ENCODE peak calls at places on chromosomes 4 and X, in six cellular contexts. F is breast epithelium, R is IMR-90, Q is transverse colon, B is uterus, S is sigmoid colon. G is an unnamed sample.
A peak's percentile ranks its signal among the peaks of the same experiment; 100 is the strongest.

GRCh38 chr4:76572224-76572623 is 137.2 kb downstream of the SHROOM3 start:
- DNase-seq in F (no peak), B (no peak), Q (no peak), R (no peak), S (no peak), G (no peak)

GRCh38 chr4:107689912-107690587 is 30.0 kb downstream of the PAPSS1 start:
- DNase-seq in S (no peak), R (peak; percentile 94), B (no peak), Q (no peak), F (no peak), G (no peak)

GRCh38 chr4:58451707-58452106 is 1341.5 kb upstream of the IGFBP7 start:
- DNase-seq in Q (no peak), R (no peak), B (no peak), F (no peak), S (no peak), G (no peak)

GRCh38 chr4:46931981-46932380 is 22.9 kb upstream of the COX7B2 start:
- DNase-seq in Q (peak; percentile 10), S (no peak), F (no peak), R (peak; percentile 70), B (no peak), G (no peak)

GRCh38 chr4:65651031-65651430 is 19.3 kb downstream of the EPHA5 start:
- DNase-seq in Q (no peak), S (no peak), B (no peak), F (no peak), R (no peak), G (no peak)

GRCh38 chr4:95362906-95363578 is 185.7 kb downstream of the UNC5C start:
- DNase-seq in S (no peak), F (no peak), Q (no peak), B (peak; percentile 32), R (peak; percentile 0), G (no peak)

GRCh38 chr4:72442715-72443114 is 126.3 kb downstream of the ADAMTS3 start:
- DNase-seq in Q (no peak), S (no peak), F (no peak), B (no peak), R (no peak), G (no peak)

GRCh38 chr4:69881173-69881773 is 21.3 kb upstream of the SULT1E1 start:
- DNase-seq in S (no peak), Q (peak; percentile 17), B (no peak), F (no peak), R (peak; percentile 44), G (peak; percentile 23)

GRCh38 chrX:101398694-101399093 is 7.9 kb downstream of the RPL36A start:
- DNase-seq in R (no peak), B (no peak), S (no peak), F (no peak), Q (no peak), G (no peak)

GRCh38 chrX:119878740-119879139 is 7.1 kb downstream of the NDUFA1 start:
- DNase-seq in F (no peak), B (no peak), Q (no peak), R (no peak), S (no peak), G (no peak)

GRCh38 chrX:119885554-119886428 is 9.9 kb upstream of the AKAP14 start:
- DNase-seq in B (no peak), S (peak; percentile 9), R (peak; percentile 13), Q (no peak), F (no peak), G (no peak)

GRCh38 chrX:119880076-119880475 is 8.4 kb downstream of the NDUFA1 start:
- DNase-seq in S (no peak), F (no peak), R (no peak), B (no peak), Q (no peak), G (no peak)

DNA sequence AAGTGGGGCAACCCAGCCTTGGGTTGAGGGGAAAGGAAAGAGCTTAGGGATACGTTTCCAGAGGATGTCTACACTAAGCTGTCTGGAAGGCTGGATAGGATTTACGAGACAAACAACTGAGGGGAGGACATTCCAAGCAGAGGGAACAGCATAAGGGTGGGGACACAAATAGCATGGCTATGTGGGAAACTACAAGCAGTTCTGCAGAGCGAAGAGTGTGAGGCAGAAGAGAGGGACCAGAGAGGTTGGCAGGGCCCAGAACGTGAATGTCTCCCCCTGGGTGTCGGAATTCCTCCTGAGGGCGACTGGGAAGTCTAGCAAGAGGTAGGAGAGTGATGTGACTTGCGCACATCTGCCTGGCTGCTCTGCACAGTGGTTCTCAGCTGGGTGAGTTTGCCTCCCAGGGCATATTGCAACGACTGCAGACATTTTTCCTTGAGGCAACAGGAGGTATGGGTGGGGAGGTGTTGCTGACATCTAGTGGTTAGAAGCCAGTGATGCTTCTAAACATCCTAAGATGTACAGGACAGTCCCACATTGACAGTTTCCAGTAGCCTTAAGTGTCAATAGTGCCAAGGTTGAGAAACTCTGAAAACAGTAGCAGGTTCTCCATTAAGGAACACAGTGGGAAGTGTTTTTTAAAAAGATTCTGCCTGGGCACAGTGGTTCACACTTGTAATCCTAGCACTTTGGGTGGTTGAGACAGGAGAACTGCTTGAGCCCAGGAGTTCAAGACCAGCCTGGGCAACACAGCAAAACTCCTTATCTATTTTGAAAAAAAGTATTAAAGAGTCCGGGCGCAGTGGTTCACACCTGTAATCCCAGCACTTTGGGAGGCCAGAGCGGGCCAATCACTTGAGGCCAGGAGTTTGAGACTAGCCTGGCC is 9.2 kb downstream of the NDUFA1 start:
- DNase-seq in F (no peak), S (no peak), R (peak; percentile 63), Q (peak; percentile 16), B (no peak), G (peak; percentile 4)
- H3K27me3 ChIP-seq in F (no peaks in the 10 kb centered on the region), S (no peaks in the 10 kb centered on the region), R (no peaks in the 10 kb centered on the region), Q (no peaks in the 10 kb centered on the region), B (no peaks in the 10 kb centered on the region), G (no peaks in the 10 kb centered on the region)

GRCh38 chrX:136768469-136769084 is 12.2 kb downstream of the ARHGEF6 start:
- DNase-seq in R (peak; percentile 83), S (peak; percentile 73), F (no peak), Q (peak; percentile 37), B (peak; percentile 48), G (no peak)
- TF ChIP-seq POLR2A in R (no peak), S (no peak), F (no peak), Q (no peak), B (no peak), G (no peak)

GRCh38 chrX:110795645-110796510 is at the start of gene CHRDL1:
- DNase-seq in S (peak; percentile 88), R (no peak), Q (peak; percentile 18), B (peak; percentile 62), F (no peak), G (peak; percentile 9)
- H3K4me3 ChIP-seq in S (peak within 1 kb of the TSS; percentile 50), R (peak within 1 kb of the TSS; percentile 27), Q (no peak within 1 kb of the TSS), B (peak within 1 kb of the TSS; percentile 38), F (peak within 1 kb of the TSS; percentile 41), G (peak within 1 kb of the TSS; percentile 31)

GRCh38 chrX:31127716-31128115 is 55.9 kb upstream of the FTHL17 start:
- DNase-seq in R (no peak), B (no peak), F (no peak), Q (no peak), S (no peak), G (no peak)

GRCh38 chrX:31123335-31123734 is 51.5 kb upstream of the FTHL17 start:
- DNase-seq in Q (no peak), B (no peak), F (no peak), S (no peak), R (no peak), G (no peak)

GRCh38 chrX:31128849-31129248 is 57.0 kb upstream of the FTHL17 start:
- DNase-seq in R (no peak), F (no peak), S (no peak), Q (no peak), B (no peak), G (no peak)

GRCh38 chrX:31126205-31126604 is 54.4 kb upstream of the FTHL17 start:
- DNase-seq in B (no peak), R (peak; percentile 14), S (no peak), F (no peak), Q (no peak), G (no peak)

GRCh38 chrX:31124536-31124935 is 52.7 kb upstream of the FTHL17 start:
- DNase-seq in Q (no peak), S (no peak), B (no peak), R (no peak), F (no peak), G (no peak)
- H3K27me3 ChIP-seq in Q (no peaks in the 10 kb centered on the region), S (no peaks in the 10 kb centered on the region), B (no peaks in the 10 kb centered on the region), R (no peaks in the 10 kb centered on the region), F (peaks cover 8% of the 10 kb centered on the region), G (no peaks in the 10 kb centered on the region)

DNA sequence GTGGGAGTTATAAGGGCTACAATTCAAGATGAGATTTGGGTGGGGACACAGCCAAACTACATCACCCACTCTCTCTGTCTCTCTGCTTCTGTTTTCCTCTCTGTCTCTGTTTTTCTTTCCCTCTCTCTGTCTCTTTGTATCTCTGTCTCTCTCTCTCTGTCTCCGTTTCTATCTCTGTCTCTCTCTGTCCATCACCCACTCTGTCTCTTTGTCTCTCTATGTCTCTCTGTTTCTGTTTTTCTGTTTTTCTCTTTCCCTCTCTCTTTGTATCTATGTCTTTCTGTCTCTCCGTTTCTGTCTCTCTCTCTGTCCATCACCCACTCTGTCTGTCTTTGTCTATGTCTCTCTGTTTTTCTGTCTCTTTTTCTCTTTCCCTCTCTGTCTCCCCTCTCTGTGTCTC is 25.3 kb downstream of the IL3RA start:
- DNase-seq in S (no peak), B (no peak), F (no peak), Q (no peak), R (no peak), G (no peak)
- TF ChIP-seq POLR2A in S (no peak), B (no peak), F (no peak), Q (no peak), R (no peak), G (no peak)